ENCODE peak calls at places on chromosomes 7 and 10, in seven cellular contexts. P is GM12891, Q is K562, K is GM12878, N is HepG2, T is SK-N-SH, H is H1. D is an unnamed sample.

GRCh38 chr10:109914966-109915365 is 8.3 kb downstream of the XPNPEP1 start:
- DNase-seq in H (no peak), K (peak; percentile 41), T (no peak), N (peak; percentile 61), P (no peak), Q (no peak), D (no peak)

GRCh38 chr10:129771024-129771423 is 193.1 kb downstream of the EBF3 start:
- DNase-seq in K (no peak), P (no peak), N (no peak), T (no peak), H (peak; percentile 13), Q (no peak), D (no peak)

GRCh38 chr10:33952692-33953360 is 618.4 kb upstream of the NRP1 start:
- DNase-seq in Q (no peak), P (no peak), H (no peak), K (no peak), T (no peak), N (no peak), D (no peak)

GRCh38 chr7:43591551-43592180 is 8.8 kb downstream of the STK17A start:
- DNase-seq in P (no peak), H (no peak), Q (no peak), N (peak; percentile 31), T (no peak), K (no peak), D (no peak)

GRCh38 chr10:51035344-51035743 is 38.9 kb upstream of the PRKG1 start:
- DNase-seq in T (no peak), Q (no peak), P (no peak), H (no peak), K (no peak), N (no peak), D (no peak)

GRCh38 chr10:21166557-21167287 is 269.6 kb upstream of the NEBL start:
- DNase-seq in K (no peak), T (no peak), N (no peak), Q (no peak), P (no peak), H (no peak), D (no peak)

GRCh38 chr7:70833726-70834125 is 298.2 kb upstream of the GALNT17 start:
- DNase-seq in T (no peak), Q (no peak), H (no peak), K (no peak), N (no peak), P (no peak), D (no peak)

GRCh38 chr10:116490028-116490662 is 55.6 kb upstream of the PNLIP start:
- DNase-seq in T (peak; percentile 47), H (no peak), P (no peak), Q (peak; percentile 26), N (peak; percentile 5), K (no peak), D (no peak)

GRCh38 chr10:113326160-113327111 is 226.4 kb upstream of the HABP2 start:
- DNase-seq in H (no peak), P (peak; percentile 9), Q (peak; percentile 47), T (peak; percentile 39), K (peak; percentile 42), N (peak; percentile 29), D (peak; percentile 13)
- TF ChIP-seq TAF1 in H (no peak), P (no peak), Q (no peak), T (no peak), K (no peak), N (no peak), D (no peak)

DNA sequence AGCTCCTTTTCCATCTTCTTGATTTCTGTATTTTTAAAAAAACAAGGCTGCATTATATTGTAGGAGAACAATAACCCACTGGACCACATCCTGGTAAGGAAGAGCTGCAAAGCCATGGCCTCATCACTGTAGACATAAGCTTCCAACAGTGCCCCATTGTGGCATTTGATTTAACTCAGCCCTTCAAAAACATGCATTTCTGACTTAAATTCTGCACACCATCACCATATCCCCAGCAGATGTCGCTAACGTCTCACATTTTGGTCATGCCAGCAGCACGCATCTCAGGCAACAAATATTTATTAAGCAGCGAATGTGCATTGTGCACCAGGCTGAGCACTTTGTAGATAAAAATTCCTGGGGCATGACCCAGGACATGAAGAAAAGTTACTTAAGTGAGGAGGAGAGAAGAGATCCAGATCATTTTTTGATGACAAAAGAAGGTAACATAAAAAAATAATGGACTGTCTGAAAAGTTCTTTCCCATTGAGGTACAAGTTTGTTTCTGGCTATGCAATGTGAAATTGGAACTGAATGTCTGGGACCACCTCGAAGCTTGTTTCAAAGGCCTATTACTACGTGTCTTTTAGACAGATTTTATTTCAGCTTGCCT is 164.6 kb upstream of the CDCA7L start:
- DNase-seq in Q (peak; percentile 62), T (peak; percentile 74), P (peak; percentile 48), K (peak; percentile 55), H (peak; percentile 68), N (peak; percentile 81), D (peak; percentile 39)
- TF ChIP-seq POLR2AphosphoS5 in Q (no peak), T (no peak), P (no peak), K (no peak), H (no peak), N (no peak), D (no peak)

DNA sequence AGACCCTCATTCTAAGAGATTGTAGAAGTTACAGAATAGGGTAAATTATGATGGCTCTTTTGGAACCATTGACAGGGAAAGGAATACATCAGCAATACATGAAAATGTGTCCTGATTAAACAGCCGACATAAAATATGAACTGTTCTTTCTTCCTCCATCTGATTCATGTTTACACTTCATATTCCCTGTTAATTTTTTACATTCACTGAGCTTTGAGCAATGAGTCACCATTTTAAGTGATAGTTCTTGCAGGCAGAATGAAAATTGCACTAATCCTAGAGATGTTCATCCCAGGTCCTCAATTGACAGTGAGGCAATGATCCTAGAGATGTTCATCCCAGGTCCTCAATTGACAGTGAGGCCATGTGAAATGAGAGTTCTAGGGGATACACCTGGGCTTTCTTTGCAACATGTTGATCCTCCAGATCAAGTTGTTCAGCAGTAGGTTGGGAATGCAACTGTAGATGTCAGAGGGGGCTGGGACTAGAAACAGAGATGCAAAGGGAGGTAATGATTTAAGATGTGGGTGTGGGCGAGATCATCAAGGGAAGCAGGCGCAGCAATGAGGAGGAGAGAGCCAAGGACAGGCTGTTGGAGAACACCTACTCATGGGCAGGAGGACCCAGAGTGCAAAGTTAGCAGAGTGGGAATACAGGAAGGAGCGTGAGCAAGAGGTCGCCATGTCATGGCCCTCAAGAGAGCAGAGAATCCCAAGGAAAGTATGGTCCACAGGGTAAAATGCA is 138.7 kb downstream of the ZNF365 start:
- DNase-seq in T (no peak), Q (no peak), H (no peak), N (no peak), P (no peak), K (no peak), D (no peak)
- TF ChIP-seq TAF1 in T (no peak), Q (no peak), H (no peak), N (no peak), P (no peak), K (no peak), D (no peak)

GRCh38 chr10:119803264-119803663 is 69.4 kb downstream of the MCMBP start:
- DNase-seq in N (no peak), T (no peak), H (no peak), P (no peak), Q (no peak), K (no peak), D (no peak)
- TF ChIP-seq POLR2AphosphoS5 in N (no peak), T (no peak), H (no peak), P (no peak), Q (no peak), K (no peak), D (no peak)

DNA sequence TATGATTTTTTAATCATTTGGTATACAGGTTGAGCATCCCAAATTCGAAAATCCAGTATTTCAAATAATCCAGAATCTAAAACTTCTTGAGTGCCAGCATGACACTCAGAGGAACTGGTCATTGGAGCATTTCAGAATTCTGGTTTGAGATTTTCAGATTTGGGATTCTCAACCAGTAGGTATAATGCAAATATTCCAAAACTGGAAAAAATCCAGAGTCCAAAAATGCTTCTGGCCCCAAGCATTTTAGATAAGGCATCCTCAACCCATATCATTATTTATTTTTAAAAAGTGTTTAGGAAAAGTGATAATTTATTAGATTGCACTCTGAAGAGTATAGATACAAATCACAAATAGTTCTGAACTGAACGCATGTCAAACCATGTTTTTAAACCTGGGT is 120.7 kb downstream of the VPS50 start:
- DNase-seq in K (no peak), T (no peak), N (no peak), P (no peak), H (no peak), Q (no peak), D (no peak)
- TF ChIP-seq TAF1 in K (no peak), T (no peak), N (no peak), P (no peak), H (no peak), Q (no peak), D (no peak)

GRCh38 chr7:38334163-38334562 is 60.7 kb upstream of the TARP start:
- DNase-seq in Q (no peak), K (no peak), P (no peak), H (no peak), N (no peak), T (no peak), D (no peak)

GRCh38 chr7:38335123-38335489 is 61.7 kb upstream of the TARP start:
- DNase-seq in Q (no peak), K (no peak), T (no peak), N (no peak), P (no peak), H (no peak), D (no peak)

GRCh38 chr7:38330861-38331709 is 57.6 kb upstream of the TARP start:
- DNase-seq in P (no peak), T (no peak), N (no peak), H (peak; percentile 76), K (no peak), Q (peak; percentile 24), D (no peak)

GRCh38 chr7:38339953-38340819 is 66.8 kb upstream of the TARP start:
- DNase-seq in H (no peak), P (no peak), N (no peak), Q (no peak), T (no peak), K (no peak), D (no peak)

DNA sequence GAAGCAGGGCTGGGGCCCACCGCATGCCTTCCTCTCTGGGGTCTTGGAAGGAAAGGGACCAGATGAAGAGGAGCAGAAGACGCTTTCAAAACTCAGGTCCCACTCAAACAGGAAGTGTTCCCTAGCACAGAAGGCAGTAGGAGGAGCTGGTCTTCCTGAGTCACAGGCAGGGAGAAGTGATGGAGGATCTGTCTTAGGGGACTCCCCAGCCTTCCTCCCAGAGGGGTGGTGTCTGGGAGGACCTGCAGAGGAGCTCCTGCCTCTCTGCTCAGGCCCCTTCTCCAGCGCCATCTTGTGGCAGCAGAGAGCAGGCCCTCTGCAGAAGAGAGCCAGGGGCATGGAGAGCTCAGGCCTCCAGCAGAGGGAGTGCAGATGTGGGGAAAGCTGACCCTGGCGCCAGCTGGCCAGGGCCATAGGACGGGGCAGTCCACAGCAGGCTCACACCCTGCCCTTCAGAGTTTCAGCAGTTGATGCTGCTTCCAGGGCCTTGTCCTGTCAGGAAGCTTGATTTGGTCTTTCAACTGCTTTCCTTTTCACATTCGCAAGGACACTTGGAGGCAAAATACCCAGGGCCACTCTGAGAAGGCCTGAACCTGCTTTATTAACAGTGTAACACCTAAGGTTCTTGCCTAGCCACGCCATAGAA is 62.2 kb upstream of the TARP start:
- DNase-seq in H (peak; percentile 91), T (peak; percentile 79), P (peak; percentile 50), K (peak; percentile 82), N (peak; percentile 77), Q (peak; percentile 85), D (peak; percentile 51)
- TF ChIP-seq POLR2AphosphoS5 in H (peak; percentile 25), T (no peak), P (no peak), K (no peak), N (no peak), Q (peak; percentile 43), D (no peak)

GRCh38 chr10:127485153-127485857 is 63.8 kb upstream of the NPS start:
- DNase-seq in N (no peak), K (no peak), Q (no peak), H (peak; percentile 37), P (no peak), T (no peak), D (no peak)
- TF ChIP-seq TAF1 in N (no peak), K (no peak), Q (no peak), H (no peak), P (no peak), T (no peak), D (no peak)

D was measured in GM12892.